ENCODE peak calls at places on chromosome 19, in seven cellular contexts. Y is uterus, X is A549, B is breast epithelium, I is heart left ventricle, D is Peyer's patch, O is right lobe of liver. T is an unnamed sample.

GRCh38 chr19:39832341-39833083 is 1.4 kb downstream of the DYRK1B start:
- DNase-seq in Y (no peak), X (no peak), O (no peak), I (no peak), D (no peak), B (no peak), T (no peak)

GRCh38 chr19:48044561-48044960 is 682 bp upstream of the CABP5 start:
- DNase-seq in X (no peak), D (no peak), Y (no peak), I (no peak), B (no peak), O (no peak), T (no peak)

GRCh38 chr19:10430505-10431253 is 10.3 kb downstream of the PDE4A start:
- DNase-seq in B (no peak), I (peak; percentile 86), Y (peak; percentile 51), O (peak; percentile 66), X (no peak), D (peak; percentile 68), T (peak; percentile 80)

GRCh38 chr19:36257512-36257876 is 42.6 kb downstream of the ZNF146 start:
- DNase-seq in B (no peak), Y (no peak), D (no peak), X (no peak), O (no peak), I (peak; percentile 74), T (no peak)

GRCh38 chr19:13984875-13985741 is 21.0 kb downstream of the RFX1 start:
- DNase-seq in B (no peak), Y (no peak), D (peak; percentile 81), X (no peak), I (no peak), O (no peak), T (no peak)

GRCh38 chr19:22617614-22618325 is 16.4 kb upstream of the ZNF492 start:
- DNase-seq in D (no peak), B (no peak), O (no peak), I (peak; percentile 68), Y (peak; percentile 59), X (no peak), T (no peak)

GRCh38 chr19:15866646-15867045 is 31.2 kb downstream of the CYP4F2 start:
- DNase-seq in X (no peak), I (no peak), D (no peak), Y (no peak), B (no peak), O (no peak), T (no peak)

GRCh38 chr19:46608178-46608577 is 7.0 kb downstream of the CALM3 start:
- DNase-seq in Y (no peak), O (no peak), X (no peak), D (no peak), I (no peak), B (peak; percentile 30), T (no peak)

GRCh38 chr19:51800849-51801244 is 5.9 kb downstream of the FPR3 start:
- DNase-seq in Y (no peak), B (no peak), O (no peak), I (no peak), X (no peak), D (no peak), T (no peak)

GRCh38 chr19:2610637-2611482 is 91.6 kb downstream of the GNG7 start:
- DNase-seq in Y (peak; percentile 93), D (peak; percentile 97), I (peak; percentile 97), B (peak; percentile 96), X (peak; percentile 85), O (peak; percentile 95), T (peak; percentile 96)

GRCh38 chr19:3548594-3548993 is 8.8 kb downstream of the MFSD12 start:
- DNase-seq in I (no peak), Y (no peak), B (no peak), D (no peak), O (peak; percentile 36), X (no peak), T (no peak)

GRCh38 chr19:42634409-42635232 is 39.9 kb upstream of the CEACAM8 start:
- DNase-seq in O (no peak), X (peak; percentile 71), I (no peak), Y (no peak), B (no peak), D (no peak), T (no peak)

GRCh38 chr19:48999481-49000325 is 6.0 kb downstream of the RUVBL2 start:
- DNase-seq in I (peak; percentile 78), B (no peak), Y (no peak), D (peak; percentile 84), O (peak; percentile 51), X (peak; percentile 85), T (no peak)

GRCh38 chr19:16160445-16160942 is 12.8 kb downstream of the CIB3 start:
- DNase-seq in I (no peak), B (no peak), X (no peak), Y (no peak), D (no peak), O (no peak), T (no peak)

GRCh38 chr19:33740811-33741396 is 55.8 kb upstream of the KCTD15 start:
- DNase-seq in I (peak; percentile 30), D (no peak), X (peak; percentile 45), O (no peak), Y (no peak), B (no peak), T (no peak)

GRCh38 chr19:18513868-18514267 is 8.0 kb downstream of the ELL start:
- DNase-seq in I (no peak), B (no peak), X (no peak), D (no peak), O (no peak), Y (peak; percentile 66), T (peak; percentile 88)

GRCh38 chr19:29610213-29610573 is 4.1 kb downstream of the POP4 start:
- DNase-seq in I (no peak), O (peak; percentile 35), D (no peak), X (no peak), B (no peak), Y (no peak), T (no peak)

GRCh38 chr19:44900328-44901244 is 5.0 kb upstream of the APOE start:
- DNase-seq in O (no peak), X (no peak), B (no peak), D (no peak), Y (no peak), I (no peak), T (no peak)

GRCh38 chr19:44904426-44904994 is 1.1 kb upstream of the APOE start:
- DNase-seq in Y (no peak), I (no peak), X (peak; percentile 35), B (no peak), O (no peak), D (no peak), T (no peak)

GRCh38 chr19:44903216-44903601 is 2.4 kb upstream of the APOE start:
- DNase-seq in X (no peak), D (no peak), O (no peak), I (no peak), Y (no peak), B (no peak), T (no peak)

GRCh38 chr19:44905437-44906160 is at the start of gene APOE:
- DNase-seq in B (no peak), Y (no peak), I (no peak), X (no peak), D (no peak), O (peak; percentile 75), T (no peak)

GRCh38 chr19:44903602-44904425 is 1.8 kb upstream of the APOE start:
- DNase-seq in O (peak; percentile 75), X (peak; percentile 84), I (peak; percentile 87), B (peak; percentile 78), Y (peak; percentile 73), D (peak; percentile 90), T (peak; percentile 82)
- TF ChIP-seq POLR2A in O (no peak), X (no peak), I (no peak), B (no peak), Y (no peak), D (no peak), T (no peak)

GRCh38 chr19:32098953-32099352 is 246.5 kb upstream of the ZNF507 start:
- DNase-seq in Y (no peak), O (no peak), D (no peak), X (no peak), B (no peak), I (no peak), T (no peak)
- TF ChIP-seq POLR2A in Y (no peak), O (no peak), D (no peak), X (no peak), B (no peak), I (no peak), T (no peak)

GRCh38 chr19:7706188-7706530 is 4.2 kb upstream of the FCER2 start:
- DNase-seq in Y (no peak), O (no peak), I (no peak), X (no peak), B (no peak), D (no peak), T (no peak)
- TF ChIP-seq POLR2A in Y (no peak), O (no peak), I (no peak), X (no peak), B (no peak), D (no peak), T (no peak)

GRCh38 chr19:44747739-44748425 is 626 bp upstream of the BCL3 start:
- DNase-seq in B (no peak), I (peak; percentile 86), Y (peak; percentile 64), D (peak; percentile 82), X (peak; percentile 92), O (peak; percentile 76), T (peak; percentile 89)
- TF ChIP-seq POLR2A in B (no peak), I (no peak), Y (no peak), D (peak; percentile 57), X (no peak), O (no peak), T (no peak)

GRCh38 chr19:54156953-54157352 is 2.6 kb downstream of the LENG1 start:
- DNase-seq in D (no peak), I (no peak), B (no peak), Y (no peak), O (no peak), X (no peak), T (no peak)

GRCh38 chr19:54154603-54155345 is 4.7 kb downstream of the LENG1 start:
- DNase-seq in I (no peak), O (no peak), Y (no peak), X (no peak), D (no peak), B (no peak), T (no peak)

GRCh38 chr19:54156490-54156889 is 3.0 kb downstream of the LENG1 start:
- DNase-seq in X (no peak), Y (no peak), B (no peak), I (no peak), O (no peak), D (no peak), T (no peak)

GRCh38 chr19:54153731-54154326 is 5.7 kb downstream of the LENG1 start:
- DNase-seq in I (no peak), Y (no peak), D (no peak), O (no peak), X (no peak), B (no peak), T (no peak)

GRCh38 chr19:54155694-54156093 is 3.8 kb downstream of the LENG1 start:
- DNase-seq in X (no peak), B (no peak), I (no peak), O (no peak), Y (no peak), D (no peak), T (no peak)
- TF ChIP-seq POLR2A in X (no peak), B (no peak), I (no peak), O (no peak), Y (no peak), D (no peak), T (no peak)

DNA sequence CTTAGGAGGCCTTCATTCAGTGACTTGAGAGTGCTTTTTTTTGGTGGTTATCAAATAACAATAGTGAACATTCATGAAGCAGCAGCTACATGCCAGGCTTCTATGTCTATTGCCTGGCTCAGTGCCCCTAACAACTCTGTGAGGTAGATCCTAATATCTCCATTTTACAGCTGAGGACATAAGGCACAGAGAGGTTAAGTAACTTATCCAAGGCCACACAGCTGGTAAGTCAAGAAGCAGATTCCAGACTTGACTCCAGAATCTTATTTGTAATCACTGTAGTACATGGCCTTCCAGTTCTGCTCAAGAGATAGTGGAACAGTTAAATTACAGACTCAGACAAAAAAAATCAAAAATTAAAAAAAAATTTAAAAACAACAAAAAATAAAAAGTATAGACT is 26.8 kb downstream of the CKM start:
- DNase-seq in D (no peak), B (no peak), Y (no peak), I (no peak), X (no peak), O (no peak), T (no peak)
- TF ChIP-seq POLR2A in D (no peak), B (no peak), Y (no peak), I (no peak), X (no peak), O (no peak), T (no peak)